ENCODE peak calls at places on chromosomes 2 and 18, in four cellular contexts. One of them, this sample, is unnamed.

GRCh38 chr2:214934006-214934405 is 124.5 kb upstream of the BARD1 start:
- DNase-seq in HS-5: no peak
- DNase-seq in activated CD4-positive, alpha-beta T cell treated with anti-CD3 and anti-CD28 coated beads, Interleukin-2, amount 50 U/mL, for 4 hours: no peak
- DNase-seq in stimulated activated CD8-positive, alpha-beta memory T cell treated with anti-CD3 and anti-CD28 coated beads, Interleukin-15, amount 100 ng/mL, for 1 hour: no peak
- DNase-seq in this sample: no peak

GRCh38 chr18:59358611-59359575 is at the start of gene LMAN1:
- DNase-seq in HS-5: peak; percentile 47
- DNase-seq in activated CD4-positive, alpha-beta T cell treated with anti-CD3 and anti-CD28 coated beads, Interleukin-2, amount 50 U/mL, for 4 hours: peak; percentile 87
- DNase-seq in stimulated activated CD8-positive, alpha-beta memory T cell treated with anti-CD3 and anti-CD28 coated beads, Interleukin-15, amount 100 ng/mL, for 1 hour: peak; percentile 76
- DNase-seq in this sample: peak; percentile 61

GRCh38 chr2:1586946-1587840 is 157.1 kb downstream of the PXDN start:
- DNase-seq in HS-5: no peak
- DNase-seq in activated CD4-positive, alpha-beta T cell treated with anti-CD3 and anti-CD28 coated beads, Interleukin-2, amount 50 U/mL, for 4 hours: no peak
- DNase-seq in stimulated activated CD8-positive, alpha-beta memory T cell treated with anti-CD3 and anti-CD28 coated beads, Interleukin-15, amount 100 ng/mL, for 1 hour: no peak
- DNase-seq in this sample: peak; percentile 27

GRCh38 chr2:208037564-208038487 is 12.5 kb upstream of the PLEKHM3 start:
- DNase-seq in HS-5: no peak
- DNase-seq in activated CD4-positive, alpha-beta T cell treated with anti-CD3 and anti-CD28 coated beads, Interleukin-2, amount 50 U/mL, for 4 hours: no peak
- DNase-seq in stimulated activated CD8-positive, alpha-beta memory T cell treated with anti-CD3 and anti-CD28 coated beads, Interleukin-15, amount 100 ng/mL, for 1 hour: no peak
- DNase-seq in this sample: no peak

GRCh38 chr2:223613017-223613950 is 11.1 kb upstream of the SCG2 start:
- DNase-seq in HS-5: peak; percentile 92
- DNase-seq in activated CD4-positive, alpha-beta T cell treated with anti-CD3 and anti-CD28 coated beads, Interleukin-2, amount 50 U/mL, for 4 hours: no peak
- DNase-seq in stimulated activated CD8-positive, alpha-beta memory T cell treated with anti-CD3 and anti-CD28 coated beads, Interleukin-15, amount 100 ng/mL, for 1 hour: no peak
- DNase-seq in this sample: peak; percentile 73

GRCh38 chr2:118554616-118555015 is 292.8 kb downstream of the EN1 start:
- DNase-seq in HS-5: no peak
- DNase-seq in activated CD4-positive, alpha-beta T cell treated with anti-CD3 and anti-CD28 coated beads, Interleukin-2, amount 50 U/mL, for 4 hours: no peak
- DNase-seq in stimulated activated CD8-positive, alpha-beta memory T cell treated with anti-CD3 and anti-CD28 coated beads, Interleukin-15, amount 100 ng/mL, for 1 hour: no peak
- DNase-seq in this sample: no peak

GRCh38 chr18:59900222-59901128 is 679 bp downstream of the PMAIP1 start:
- DNase-seq in HS-5: no peak
- DNase-seq in activated CD4-positive, alpha-beta T cell treated with anti-CD3 and anti-CD28 coated beads, Interleukin-2, amount 50 U/mL, for 4 hours: peak; percentile 64
- DNase-seq in stimulated activated CD8-positive, alpha-beta memory T cell treated with anti-CD3 and anti-CD28 coated beads, Interleukin-15, amount 100 ng/mL, for 1 hour: no peak
- DNase-seq in this sample: no peak

GRCh38 chr2:217362710-217363109 is 502.8 kb upstream of the TNP1 start:
- DNase-seq in HS-5: no peak
- DNase-seq in activated CD4-positive, alpha-beta T cell treated with anti-CD3 and anti-CD28 coated beads, Interleukin-2, amount 50 U/mL, for 4 hours: no peak
- DNase-seq in stimulated activated CD8-positive, alpha-beta memory T cell treated with anti-CD3 and anti-CD28 coated beads, Interleukin-15, amount 100 ng/mL, for 1 hour: no peak
- DNase-seq in this sample: no peak

GRCh38 chr18:62512996-62513395 is 9.8 kb upstream of the ZCCHC2 start:
- DNase-seq in HS-5: no peak
- DNase-seq in activated CD4-positive, alpha-beta T cell treated with anti-CD3 and anti-CD28 coated beads, Interleukin-2, amount 50 U/mL, for 4 hours: no peak
- DNase-seq in stimulated activated CD8-positive, alpha-beta memory T cell treated with anti-CD3 and anti-CD28 coated beads, Interleukin-15, amount 100 ng/mL, for 1 hour: no peak
- DNase-seq in this sample: no peak

This sample was measured in HS-27A.